ENCODE peak calls at places on chromosomes 6 and 20, in six cellular contexts. T, S, L, V, Y and Q are unnamed samples.

GRCh38 chr6:2021713-2022125 is 223.7 kb downstream of the GMDS start:
- DNase-seq in S (peak; percentile 50), L (peak; percentile 27), V (peak; percentile 29), T (peak; percentile 88), Y (no peak), Q (peak; percentile 74)

GRCh38 chr6:129197154-129197553 is 314.2 kb downstream of the LAMA2 start:
- DNase-seq in V (no peak), Y (no peak), S (no peak), T (no peak), L (no peak), Q (no peak)

GRCh38 chr20:25212242-25212641 is 16.7 kb downstream of the ENTPD6 start:
- DNase-seq in V (no peak), T (no peak), L (no peak), S (no peak), Y (no peak), Q (no peak)

GRCh38 chr6:152232494-152233151 is 404.5 kb downstream of the SYNE1 start:
- DNase-seq in Y (peak; percentile 8), L (no peak), T (peak; percentile 65), V (no peak), S (no peak), Q (no peak)

GRCh38 chr6:64736421-64736950 is 970.5 kb downstream of the EYS start:
- DNase-seq in S (no peak), L (no peak), T (no peak), V (no peak), Y (no peak), Q (no peak)

GRCh38 chr6:134593442-134593841 is 275.5 kb upstream of the SGK1 start:
- DNase-seq in V (no peak), T (no peak), L (no peak), S (no peak), Y (no peak), Q (peak; percentile 42)

GRCh38 chr6:28462401-28462800 is 19.1 kb upstream of the ZSCAN23 start:
- DNase-seq in V (no peak), Y (no peak), S (no peak), T (no peak), L (no peak), Q (no peak)

GRCh38 chr6:163513570-163514166 is 99.2 kb downstream of the QKI start:
- DNase-seq in L (peak; percentile 4), S (no peak), V (no peak), Y (no peak), T (no peak), Q (no peak)

GRCh38 chr6:132483779-132484679 is 28.9 kb downstream of the STX7 start:
- DNase-seq in V (peak; percentile 50), S (peak; percentile 46), L (peak; percentile 51), T (peak; percentile 78), Y (peak; percentile 88), Q (no peak)

GRCh38 chr6:146047356-146047755 is 18.5 kb downstream of the GRM1 start:
- DNase-seq in L (no peak), T (no peak), V (no peak), S (no peak), Y (no peak), Q (no peak)

GRCh38 chr6:23754197-23754596 is 371.8 kb upstream of the NRSN1 start:
- DNase-seq in V (no peak), T (no peak), S (no peak), Y (no peak), L (no peak), Q (no peak)

GRCh38 chr6:148525453-148525852 is 182.8 kb downstream of the SASH1 start:
- DNase-seq in L (no peak), V (peak; percentile 84), Y (no peak), S (no peak), T (peak; percentile 91), Q (no peak)

GRCh38 chr20:18156045-18156444 is 18.4 kb downstream of the KAT14 start:
- DNase-seq in L (no peak), Y (no peak), S (no peak), V (no peak), T (no peak), Q (no peak)

GRCh38 chr6:154868143-154868594 is 126.9 kb upstream of the TIAM2 start:
- DNase-seq in S (peak; percentile 7), V (peak; percentile 26), Y (peak; percentile 77), T (peak; percentile 73), L (no peak), Q (peak; percentile 19)

GRCh38 chr6:158160932-158161539 is 7.0 kb downstream of the SERAC1 start:
- DNase-seq in Y (no peak), T (peak; percentile 71), V (peak; percentile 42), S (no peak), L (no peak), Q (no peak)

GRCh38 chr6:36657942-36658544 is 20.5 kb upstream of the CDKN1A start:
- DNase-seq in T (peak; percentile 81), L (no peak), Y (no peak), V (peak; percentile 80), S (no peak), Q (no peak)